ENCODE peak calls at places on chromosomes 4 and X, in eight cellular contexts. G is PC-3, O is RWPE1, S is EH, H is tibial artery, J is ascending aorta, T is BJ, P is iPS-NIHi11. B is an unnamed sample.

GRCh38 chr4:20984011-20984836 is 284.0 kb downstream of the PACRGL start:
- DNase-seq in O (no peak), P (peak), S (no peak), T (no peak), J (no peak), H (no peak), G (no peak), B (peak)

GRCh38 chr4:151318310-151319006 is 6.9 kb downstream of the SH3D19 start:
- DNase-seq in T (no peak), G (no peak), S (no peak), P (no peak), H (no peak), J (no peak), O (no peak), B (no peak)

GRCh38 chr4:4720671-4721070 is 138.8 kb upstream of the MSX1 start:
- DNase-seq in P (no peak), G (no peak), H (no peak), J (no peak), T (no peak), O (no peak), S (no peak), B (no peak)

GRCh38 chr4:177163532-177163931 is 146.1 kb upstream of the NEIL3 start:
- DNase-seq in P (no peak), T (no peak), H (no peak), O (no peak), J (no peak), S (peak), G (no peak), B (no peak)

GRCh38 chrX:140764401-140764919 is 54.9 kb downstream of the LINC00632 start:
- DNase-seq in O (no peak), S (peak), T (no peak), H (peak), G (peak), P (peak), J (no peak), B (peak)

GRCh38 chrX:351736-352135 is 33.1 kb upstream of the GTPBP6 start:
- DNase-seq in J (no peak), O (no peak), H (no peak), P (no peak), S (no peak), T (no peak), G (no peak), B (no peak)

GRCh38 chr4:26032572-26033320 is 118.7 kb downstream of the SMIM20 start:
- DNase-seq in H (peak), S (peak), J (no peak), O (no peak), T (peak), P (no peak), G (peak), B (no peak)

GRCh38 chr4:113561092-113561491 is 200.4 kb downstream of the CAMK2D start:
- DNase-seq in H (no peak), J (no peak), S (no peak), G (no peak), T (no peak), P (no peak), O (no peak), B (no peak)

GRCh38 chr4:40423735-40424134 is 88.6 kb downstream of the CHRNA9 start:
- DNase-seq in O (no peak), T (peak), G (no peak), J (no peak), P (no peak), H (no peak), S (peak), B (no peak)

GRCh38 chr4:111941957-111942356 is 203.3 kb upstream of the FAM241A start:
- DNase-seq in H (no peak), J (no peak), P (no peak), G (no peak), S (no peak), T (no peak), O (no peak), B (no peak)

GRCh38 chr4:185283723-185284122 is 74.3 kb downstream of the SNX25 start:
- DNase-seq in H (no peak), G (peak), S (peak), J (no peak), O (peak), T (no peak), P (no peak), B (peak)

GRCh38 chr4:100826808-100827548 is 309.2 kb upstream of the EMCN start:
- DNase-seq in H (no peak), P (no peak), S (no peak), J (no peak), T (no peak), O (no peak), G (no peak), B (no peak)

GRCh38 chr4:118857760-118858159 is 21.8 kb upstream of the SEC24D start:
- DNase-seq in P (no peak), T (no peak), S (no peak), O (no peak), G (no peak), H (no peak), J (no peak), B (no peak)

GRCh38 chr4:3318561-3319021 is 25.8 kb downstream of the RGS12 start:
- DNase-seq in G (no peak), O (no peak), T (no peak), S (no peak), P (peak), H (no peak), J (no peak), B (no peak)

GRCh38 chr4:88211473-88212252 is 53.2 kb upstream of the ABCG2 start:
- DNase-seq in J (no peak), P (peak), G (peak), S (peak), O (peak), H (no peak), T (no peak), B (peak)

GRCh38 chrX:49064303-49064702 is 5.5 kb downstream of the CCDC120 start:
- DNase-seq in S (no peak), T (no peak), G (no peak), J (no peak), O (no peak), H (no peak), P (no peak), B (no peak)

GRCh38 chrX:47172549-47172948 is 21.1 kb upstream of the UBA1 start:
- DNase-seq in O (no peak), G (no peak), S (no peak), T (no peak), J (no peak), P (no peak), H (no peak), B (no peak)

GRCh38 chrX:15769300-15769954 is 20.9 kb upstream of the ZRSR2 start:
- DNase-seq in O (no peak), T (no peak), P (peak), J (no peak), H (no peak), S (peak), G (no peak), B (no peak)

GRCh38 chrX:140672840-140673731 is 36.5 kb upstream of the LINC00632 start:
- DNase-seq in J (no peak), G (peak), P (no peak), S (no peak), O (no peak), T (no peak), H (no peak), B (no peak)

GRCh38 chr4:22003878-22004277 is 55.3 kb upstream of the KCNIP4 start:
- DNase-seq in O (no peak), J (no peak), S (peak), G (no peak), P (peak), H (no peak), T (no peak), B (no peak)

GRCh38 chr4:112082954-112083586 is 62.2 kb upstream of the FAM241A start:
- DNase-seq in O (peak), S (peak), H (no peak), G (peak), P (no peak), J (no peak), T (peak), B (peak)

GRCh38 chr4:155122382-155122781 is 86.1 kb upstream of the NPY2R start:
- DNase-seq in H (no peak), G (no peak), T (no peak), P (no peak), S (no peak), O (no peak), J (no peak), B (no peak)

GRCh38 chr4:26105815-26106699 is 192.0 kb downstream of the SMIM20 start:
- DNase-seq in S (peak), G (peak), O (peak), T (peak), H (no peak), P (no peak), J (no peak), B (no peak)

GRCh38 chr4:185256444-185256843 is 47.0 kb downstream of the SNX25 start:
- DNase-seq in O (peak), P (no peak), H (no peak), T (no peak), J (no peak), G (peak), S (peak), B (no peak)

GRCh38 chr4:163505374-163505773 is 10.9 kb downstream of the TMA16 start:
- DNase-seq in P (no peak), S (peak), H (no peak), G (no peak), O (no peak), J (no peak), T (no peak), B (no peak)

GRCh38 chr4:101950258-101950979 is 159.9 kb downstream of the BANK1 start:
- DNase-seq in T (no peak), P (no peak), H (no peak), G (no peak), J (no peak), O (no peak), S (no peak), B (no peak)

GRCh38 chr4:211033-211511 is 86.8 kb downstream of the ZNF718 start:
- DNase-seq in T (no peak), P (no peak), S (no peak), O (no peak), G (no peak), H (no peak), J (no peak), B (no peak)

GRCh38 chrX:619812-620493 is 10.6 kb upstream of the SHOX start:
- DNase-seq in H (no peak), G (no peak), J (no peak), P (no peak), T (no peak), S (peak), O (no peak), B (no peak)

GRCh38 chr4:26171953-26172352 is 148.9 kb upstream of the RBPJ start:
- DNase-seq in T (no peak), H (no peak), G (no peak), S (peak), O (no peak), J (no peak), P (no peak), B (no peak)

GRCh38 chrX:34371740-34372139 is 239.6 kb upstream of the FAM47A start:
- DNase-seq in T (no peak), J (no peak), O (no peak), H (no peak), S (peak), P (no peak), G (no peak), B (peak)

GRCh38 chr4:32485976-32486375 is 1765.8 kb downstream of the PCDH7 start:
- DNase-seq in O (no peak), G (no peak), H (no peak), J (no peak), T (no peak), P (no peak), S (no peak), B (no peak)

GRCh38 chr4:52604215-52604614 is 54.9 kb downstream of the USP46 start:
- DNase-seq in G (peak), T (no peak), O (no peak), S (no peak), J (no peak), P (no peak), H (no peak), B (no peak)

GRCh38 chr4:55742655-55743191 is 76.9 kb upstream of the EXOC1L start:
- DNase-seq in T (no peak), S (peak), J (no peak), P (no peak), H (no peak), G (peak), O (no peak), B (no peak)

GRCh38 chr4:148004228-148004813 is 272.4 kb downstream of the ARHGAP10 start:
- DNase-seq in S (no peak), P (no peak), H (peak), G (no peak), T (no peak), J (no peak), O (no peak), B (peak)

GRCh38 chr4:94126669-94127068 is 81.0 kb upstream of the SMARCAD1 start:
- DNase-seq in T (no peak), S (no peak), G (peak), O (no peak), P (peak), H (no peak), J (no peak), B (no peak)

GRCh38 chr4:16418814-16419213 is 192.5 kb upstream of the TAPT1 start:
- DNase-seq in O (peak), T (no peak), J (no peak), H (no peak), S (no peak), G (peak), P (peak), B (peak)

GRCh38 chr4:139900964-139901376 is 235.4 kb downstream of the MGST2 start:
- DNase-seq in T (no peak), J (no peak), S (peak), O (peak), H (no peak), G (peak), P (no peak), B (no peak)

GRCh38 chr4:23855912-23856605 is 33.8 kb downstream of the PPARGC1A start:
- DNase-seq in G (no peak), S (no peak), O (no peak), H (no peak), P (no peak), J (no peak), T (no peak), B (no peak)